ENCODE peak calls at places on chromosomes 6 and 20, in ten cellular contexts. V, L, J, G, B, N, D, Z, O and M are unnamed samples.

GRCh38 chr6:40587240-40588069 is at the start of gene LRFN2:
- DNase-seq in V (peak), L (peak), J (peak), G (peak), B (peak), N (peak), D (peak), Z (peak), O (peak), M (peak)

GRCh38 chr20:62603021-62603906 is 39.0 kb upstream of the SLCO4A1 start:
- DNase-seq in V (peak), L (no peak), J (peak), G (no peak), B (no peak), N (no peak), D (no peak), Z (no peak), O (no peak), M (no peak)

GRCh38 chr6:341914-342831 is 49.4 kb upstream of the IRF4 start:
- DNase-seq in V (no peak), L (no peak), J (no peak), G (no peak), B (no peak), N (no peak), D (no peak), Z (no peak), O (no peak), M (no peak)

GRCh38 chr20:60238992-60239655 is 280.9 kb downstream of the CDH26 start:
- DNase-seq in V (no peak), L (no peak), J (no peak), G (no peak), B (no peak), N (no peak), D (no peak), Z (no peak), O (no peak), M (no peak)

GRCh38 chr20:57902478-57902877 is 192.7 kb upstream of the PMEPA1 start:
- DNase-seq in V (peak), L (no peak), J (no peak), G (no peak), B (peak), N (no peak), D (no peak), Z (no peak), O (no peak), M (no peak)

GRCh38 chr6:108873251-108873650 is 25.0 kb downstream of the ARMC2 start:
- DNase-seq in V (no peak), L (no peak), J (no peak), G (no peak), B (no peak), N (no peak), D (no peak), Z (no peak), O (no peak), M (no peak)

GRCh38 chr20:3340443-3340842 is 67.0 kb downstream of the DNAAF9 start:
- DNase-seq in V (no peak), L (peak), J (peak), G (no peak), B (peak), N (no peak), D (no peak), Z (no peak), O (no peak), M (no peak)

GRCh38 chr20:52090036-52090435 is 101.5 kb downstream of the ZFP64 start:
- DNase-seq in V (no peak), L (no peak), J (no peak), G (no peak), B (no peak), N (no peak), D (no peak), Z (no peak), O (no peak), M (no peak)

GRCh38 chr6:89662659-89663223 is 24.2 kb upstream of the LYRM2 start:
- DNase-seq in V (no peak), L (peak), J (no peak), G (no peak), B (no peak), N (no peak), D (no peak), Z (no peak), O (no peak), M (no peak)

GRCh38 chr6:160069459-160069858 is 52.2 kb upstream of the SLC22A1 start:
- DNase-seq in V (no peak), L (no peak), J (no peak), G (no peak), B (no peak), N (no peak), D (no peak), Z (no peak), O (no peak), M (no peak)

GRCh38 chr6:122207794-122208193 is 191.7 kb upstream of the HSF2 start:
- DNase-seq in V (no peak), L (no peak), J (no peak), G (peak), B (no peak), N (no peak), D (no peak), Z (no peak), O (no peak), M (no peak)

GRCh38 chr6:167699141-167700036 is 127.3 kb upstream of the AFDN start:
- DNase-seq in V (peak), L (peak), J (peak), G (no peak), B (no peak), N (peak), D (no peak), Z (no peak), O (no peak), M (no peak)

GRCh38 chr6:13357551-13358075 is 29.3 kb upstream of the TBC1D7 start:
- DNase-seq in V (no peak), L (no peak), J (no peak), G (no peak), B (no peak), N (no peak), D (no peak), Z (no peak), O (no peak), M (no peak)

GRCh38 chr6:130565696-130566095 is 199.9 kb downstream of the TMEM200A start:
- DNase-seq in V (no peak), L (no peak), J (no peak), G (no peak), B (no peak), N (no peak), D (no peak), Z (no peak), O (no peak), M (no peak)

GRCh38 chr20:61663521-61664425 is 401.9 kb downstream of the TAF4 start:
- DNase-seq in V (no peak), L (no peak), J (no peak), G (no peak), B (no peak), N (no peak), D (no peak), Z (no peak), O (no peak), M (no peak)

GRCh38 chr6:95803889-95804288 is 211.9 kb upstream of the FUT9 start:
- DNase-seq in V (no peak), L (no peak), J (no peak), G (no peak), B (no peak), N (no peak), D (no peak), Z (no peak), O (no peak), M (no peak)